ENCODE peak calls at places on chromosome 20, in five cellular contexts. One of them, this sample, is unnamed.

GRCh38 chr20:17633850-17634500 is 48.1 kb downstream of the RRBP1 start:
- DNase-seq in K562: no peak
- DNase-seq in GM12878: no peak
- DNase-seq in HepG2: no peak
- DNase-seq in H1: no peak
- DNase-seq in this sample: no peak

GRCh38 chr20:61055642-61056041 is 196.4 kb upstream of the CDH4 start:
- DNase-seq in K562: no peak
- DNase-seq in GM12878: no peak
- DNase-seq in HepG2: no peak
- DNase-seq in H1: no peak
- DNase-seq in this sample: no peak

GRCh38 chr20:57006411-57007170 is 259.9 kb downstream of the BMP7 start:
- DNase-seq in GM12878: peak
- DNase-seq in K562: no peak
- DNase-seq in HepG2: no peak
- DNase-seq in H1: no peak
- DNase-seq in this sample: no peak

GRCh38 chr20:58711266-58712051 is 18.9 kb downstream of the NPEPL1 start:
- DNase-seq in GM12878: no peak
- DNase-seq in H1: peak
- DNase-seq in K562: no peak
- DNase-seq in HepG2: no peak
- DNase-seq in this sample: no peak

GRCh38 chr20:52192296-52193007 is 873 bp upstream of the ZFP64 start:
- DNase-seq in HepG2: peak
- DNase-seq in H1: no peak
- DNase-seq in K562: peak
- DNase-seq in GM12878: peak
- DNase-seq in this sample: peak

GRCh38 chr20:45416917-45417316 is 976 bp downstream of the PIGT start:
- DNase-seq in GM12878: no peak
- DNase-seq in H1: no peak
- DNase-seq in HepG2: no peak
- DNase-seq in K562: no peak
- DNase-seq in this sample: peak

GRCh38 chr20:36218380-36219064 is 17.8 kb upstream of the AAR2 start:
- DNase-seq in HepG2: no peak
- DNase-seq in H1: no peak
- DNase-seq in K562: no peak
- DNase-seq in GM12878: no peak
- DNase-seq in this sample: no peak

GRCh38 chr20:22001886-22002285 is 296.4 kb downstream of the PAX1 start:
- DNase-seq in K562: no peak
- DNase-seq in GM12878: no peak
- DNase-seq in HepG2: no peak
- DNase-seq in H1: no peak
- DNase-seq in this sample: no peak

GRCh38 chr20:611047-611842 is 1.1 kb upstream of the TCF15 start:
- DNase-seq in H1: no peak
- DNase-seq in K562: no peak
- DNase-seq in HepG2: no peak
- DNase-seq in GM12878: no peak
- DNase-seq in this sample: no peak

GRCh38 chr20:37849169-37849568 is 53.8 kb upstream of the VSTM2L start:
- DNase-seq in HepG2: no peak
- DNase-seq in K562: peak
- DNase-seq in H1: no peak
- DNase-seq in GM12878: no peak
- DNase-seq in this sample: no peak

GRCh38 chr20:10504893-10505292 is 69.8 kb downstream of the SLX4IP start:
- DNase-seq in HepG2: no peak
- DNase-seq in K562: no peak
- DNase-seq in GM12878: no peak
- DNase-seq in H1: no peak
- DNase-seq in this sample: peak

GRCh38 chr20:53149652-53150205 is 177.6 kb downstream of the TSHZ2 start:
- DNase-seq in GM12878: no peak
- DNase-seq in H1: no peak
- DNase-seq in HepG2: no peak
- DNase-seq in K562: no peak
- DNase-seq in this sample: no peak

GRCh38 chr20:57655812-57656161 is 35.6 kb upstream of the ZBP1 start:
- DNase-seq in HepG2: no peak
- DNase-seq in K562: no peak
- DNase-seq in H1: peak
- DNase-seq in GM12878: no peak
- DNase-seq in this sample: no peak

GRCh38 chr20:9038791-9039190 is 30.1 kb upstream of the PLCB4 start:
- DNase-seq in H1: no peak
- DNase-seq in K562: no peak
- DNase-seq in GM12878: no peak
- DNase-seq in HepG2: no peak
- DNase-seq in this sample: no peak

GRCh38 chr20:47773381-47773786 is 11.9 kb downstream of the SULF2 start:
- DNase-seq in HepG2: no peak
- DNase-seq in GM12878: no peak
- DNase-seq in H1: no peak
- DNase-seq in K562: no peak
- DNase-seq in this sample: no peak
- TF ChIP-seq POLR2AphosphoS5 in HepG2: no peak
- TF ChIP-seq POLR2AphosphoS5 in GM12878: no peak
- TF ChIP-seq POLR2AphosphoS5 in H1: no peak
- TF ChIP-seq POLR2AphosphoS5 in K562: no peak
- TF ChIP-seq POLR2AphosphoS5 in this sample: no peak

DNA sequence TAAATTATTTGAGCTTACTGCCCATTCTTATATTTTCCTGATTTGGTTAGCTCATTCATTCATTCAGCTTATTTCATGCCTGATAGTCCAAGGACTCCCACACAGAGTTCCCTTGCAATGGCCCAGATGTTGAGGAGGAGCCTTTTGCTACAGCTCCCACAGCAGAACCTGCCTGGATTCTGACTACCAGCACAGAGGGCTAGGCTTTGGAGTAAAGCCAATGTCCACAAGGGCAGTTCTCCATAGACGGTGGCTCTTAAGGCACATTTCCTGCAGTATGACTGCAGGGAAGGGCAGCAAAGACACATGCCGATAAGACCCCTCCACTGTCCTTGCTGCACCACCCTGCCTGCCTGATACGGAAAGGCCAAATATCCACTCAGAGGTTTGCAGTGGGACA is 112.3 kb upstream of the SYNDIG1 start:
- DNase-seq in GM12878: no peak
- DNase-seq in H1: no peak
- DNase-seq in K562: no peak
- DNase-seq in HepG2: no peak
- DNase-seq in this sample: no peak
- TF ChIP-seq GABPA in GM12878: no peak
- TF ChIP-seq GABPA in H1: no peak
- TF ChIP-seq GABPA in K562: no peak
- TF ChIP-seq GABPA in HepG2: no peak
- TF ChIP-seq GABPA in this sample: no peak

GRCh38 chr20:43667341-43668132 is 623 bp downstream of the MYBL2 start:
- DNase-seq in GM12878: no peak
- DNase-seq in HepG2: no peak
- DNase-seq in K562: peak
- DNase-seq in H1: peak
- DNase-seq in this sample: peak
- H3K4me3 ChIP-seq in GM12878: peak
- H3K4me3 ChIP-seq in HepG2: peak
- H3K4me3 ChIP-seq in K562: peak
- H3K4me3 ChIP-seq in H1: peak
- H3K4me3 ChIP-seq in this sample: peak

DNA sequence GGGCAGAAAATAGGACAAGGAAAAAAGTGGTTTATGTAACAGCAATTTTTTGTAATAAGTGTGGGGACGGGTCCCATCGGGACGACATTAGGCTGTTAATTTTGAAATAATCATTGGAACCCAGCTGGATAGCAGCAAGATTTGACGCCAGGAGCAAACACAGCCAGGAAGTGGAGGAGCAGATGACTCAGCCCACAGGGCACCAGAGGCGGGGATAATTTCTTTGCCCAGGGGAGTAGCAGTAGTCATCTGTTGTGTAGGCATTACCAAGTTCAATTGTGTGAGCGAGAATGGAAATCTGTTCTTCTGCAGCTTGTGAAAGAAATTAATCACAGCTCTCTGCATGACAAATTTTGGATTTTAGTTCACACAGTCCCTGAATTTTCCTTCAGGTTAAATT is 22.6 kb upstream of the RIN2 start:
- DNase-seq in GM12878: peak
- DNase-seq in HepG2: peak
- DNase-seq in H1: no peak
- DNase-seq in K562: no peak
- DNase-seq in this sample: peak
- TF ChIP-seq POLR2AphosphoS5 in GM12878: no peak
- TF ChIP-seq POLR2AphosphoS5 in HepG2: no peak
- TF ChIP-seq POLR2AphosphoS5 in H1: no peak
- TF ChIP-seq POLR2AphosphoS5 in K562: no peak
- TF ChIP-seq POLR2AphosphoS5 in this sample: no peak

DNA sequence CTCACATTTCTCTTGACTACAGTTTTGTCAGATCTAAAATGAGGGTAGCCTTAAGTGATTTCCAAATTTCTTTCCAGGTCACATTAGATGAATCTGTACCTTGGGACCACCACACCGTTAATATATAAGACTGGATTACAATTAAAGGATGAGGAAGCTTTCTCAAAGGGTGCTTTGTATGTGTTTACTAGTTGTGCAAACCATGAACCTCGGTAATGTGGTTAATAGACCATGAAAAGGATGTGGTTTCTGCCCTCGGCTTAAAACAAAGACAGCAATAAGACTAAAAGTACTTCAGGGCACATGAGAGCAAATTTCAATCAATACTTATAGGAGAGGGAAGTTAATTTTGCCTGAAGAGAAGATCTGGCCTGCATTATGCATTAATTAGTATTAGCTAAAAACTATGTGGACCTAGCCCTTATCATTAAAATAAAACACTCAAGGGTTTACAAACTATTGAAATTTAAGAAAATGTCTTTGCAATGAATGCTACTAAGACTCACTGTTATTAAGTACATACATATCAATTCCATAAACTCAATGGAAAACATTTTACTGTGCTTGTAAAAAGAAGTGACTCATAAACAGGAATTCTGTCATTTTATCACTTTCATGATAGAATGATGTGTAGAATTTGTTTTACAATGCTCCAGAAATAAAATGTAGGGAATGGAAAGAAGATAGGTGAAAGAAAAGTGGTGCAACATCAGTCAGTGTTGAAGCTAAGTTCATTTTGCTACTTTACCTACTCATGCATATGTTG is 936 bp upstream of the TMX4 start:
- DNase-seq in GM12878: peak
- DNase-seq in H1: no peak
- DNase-seq in HepG2: peak
- DNase-seq in K562: no peak
- DNase-seq in this sample: peak
- TF ChIP-seq GABPA in GM12878: no peak
- TF ChIP-seq GABPA in H1: no peak
- TF ChIP-seq GABPA in HepG2: no peak
- TF ChIP-seq GABPA in K562: no peak
- TF ChIP-seq GABPA in this sample: no peak

DNA sequence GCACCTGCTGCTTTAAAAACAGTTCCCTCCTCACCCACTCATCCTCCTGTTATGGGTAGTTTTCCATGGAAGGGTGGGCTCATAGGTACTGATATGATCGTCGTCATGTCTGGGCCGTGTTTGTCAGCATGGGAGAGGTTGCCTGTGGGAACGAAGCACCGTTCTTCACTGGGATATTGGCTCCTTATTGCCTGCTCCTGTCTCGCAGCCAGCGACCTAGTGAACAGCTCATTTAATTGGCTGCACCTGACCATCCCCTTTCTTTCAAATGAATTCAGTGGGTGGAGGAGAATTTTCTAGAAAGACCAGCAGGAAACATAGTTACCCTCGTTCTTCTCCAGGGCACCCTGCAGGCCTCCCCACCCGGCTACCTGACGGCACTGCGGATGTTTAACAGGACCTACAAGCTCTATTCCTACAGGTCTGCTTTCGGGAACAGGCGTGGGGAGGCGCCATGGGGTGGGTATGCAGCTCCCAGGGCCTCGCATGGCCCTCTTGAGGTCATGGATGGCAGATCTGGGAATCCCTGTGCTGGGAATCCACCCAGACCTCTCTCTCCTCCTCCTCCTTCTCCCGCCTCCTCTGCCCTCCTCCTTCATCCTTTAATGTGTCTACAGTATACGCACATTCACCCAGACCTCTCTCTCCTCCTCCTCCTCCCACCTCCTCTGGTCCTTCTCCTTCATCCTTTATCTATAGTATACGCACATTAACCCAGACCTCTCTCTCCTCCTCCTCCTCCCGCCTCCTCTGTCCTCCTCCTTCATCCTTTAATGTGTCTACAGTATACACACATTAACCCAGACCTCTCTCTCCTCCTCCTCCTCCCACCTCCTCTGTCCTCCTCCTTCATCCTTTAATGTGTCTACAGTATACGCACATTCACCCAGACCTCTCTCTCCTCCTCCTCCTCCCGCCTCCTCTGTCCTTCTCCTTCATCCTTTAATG is 21.9 kb downstream of the ENTPD6 start:
- DNase-seq in GM12878: no peak
- DNase-seq in HepG2: no peak
- DNase-seq in K562: no peak
- DNase-seq in H1: no peak
- DNase-seq in this sample: no peak
- H3K4me3 ChIP-seq in GM12878: no peak
- H3K4me3 ChIP-seq in HepG2: no peak
- H3K4me3 ChIP-seq in K562: no peak
- H3K4me3 ChIP-seq in H1: no peak
- H3K4me3 ChIP-seq in this sample: no peak

This sample was measured in HL-60.